ENCODE peak calls at places on chromosomes 4 and X, in seven cellular contexts. F, T, A, B, W, X and R are unnamed samples. For H3K4me1 and H3K36me3, the result is how much of the 10 kb centered on the place peaks cover.

GRCh38 chr4:182694551-182694950 is 222.6 kb downstream of the DCTD start:
- DNase-seq in F (no peak), T (no peak), A (no peak), B (no peak), W (no peak), X (no peak), R (no peak)

GRCh38 chrX:13077168-13077567 is 32.7 kb upstream of the FAM9C start:
- DNase-seq in F (no peak), T (no peak), A (no peak), B (no peak), W (no peak), X (no peak), R (no peak)

GRCh38 chrX:40544343-40545250 is 36.2 kb upstream of the ATP6AP2 start:
- DNase-seq in F (no peak), T (no peak), A (no peak), B (no peak), W (no peak), X (no peak), R (no peak)

GRCh38 chr4:1987296-1987695 is 21.5 kb downstream of the NELFA start:
- DNase-seq in F (no peak), T (no peak), A (no peak), B (no peak), W (no peak), X (no peak), R (no peak)

GRCh38 chr4:140523370-140523856 is 555 bp upstream of the ELMOD2 start:
- DNase-seq in F (no peak), T (no peak), A (no peak), B (no peak), W (no peak), X (no peak), R (no peak)

GRCh38 chr4:38007645-38008044 is 47.4 kb downstream of the PTTG2 start:
- DNase-seq in F (no peak), T (no peak), A (no peak), B (no peak), W (no peak), X (no peak), R (no peak)

GRCh38 chr4:11777447-11777846 is 348.8 kb upstream of the HS3ST1 start:
- DNase-seq in F (no peak), T (no peak), A (no peak), B (no peak), W (no peak), X (no peak), R (no peak)

GRCh38 chr4:149031399-149031798 is 589.2 kb upstream of the NR3C2 start:
- DNase-seq in F (no peak), T (no peak), A (no peak), B (peak), W (no peak), X (peak), R (no peak)

GRCh38 chr4:40333921-40334352 is 1.2 kb upstream of the CHRNA9 start:
- DNase-seq in F (no peak), T (no peak), A (no peak), B (peak), W (no peak), X (no peak), R (no peak)

GRCh38 chrX:116499780-116500179 is 37.0 kb upstream of the CT83 start:
- DNase-seq in F (no peak), T (no peak), A (no peak), B (no peak), W (no peak), X (no peak), R (no peak)

GRCh38 chr4:40939826-40940225 is 190.1 kb downstream of the NSUN7 start:
- DNase-seq in F (no peak), T (no peak), A (no peak), B (no peak), W (no peak), X (no peak), R (no peak)

GRCh38 chr4:184504385-184504784 is 30.0 kb upstream of the IRF2 start:
- DNase-seq in F (no peak), T (no peak), A (no peak), B (no peak), W (no peak), X (no peak), R (no peak)

GRCh38 chr4:156515295-156515694 is 456.3 kb downstream of the PDGFC start:
- DNase-seq in F (no peak), T (no peak), A (no peak), B (no peak), W (no peak), X (no peak), R (no peak)

GRCh38 chrX:112768563-112768962 is 72.1 kb downstream of the AMOT start:
- DNase-seq in F (no peak), T (no peak), A (no peak), B (no peak), W (no peak), X (no peak), R (no peak)

GRCh38 chr4:113591982-113592381 is 169.6 kb downstream of the CAMK2D start:
- DNase-seq in F (no peak), T (no peak), A (no peak), B (no peak), W (no peak), X (no peak), R (no peak)

GRCh38 chrX:102765217-102765616 is 44.7 kb downstream of the GPRASP3 start:
- DNase-seq in F (no peak), T (no peak), A (no peak), B (no peak), W (no peak), X (no peak), R (peak)

GRCh38 chrX:48937065-48937907 is 18.5 kb upstream of the PIM2 start:
- DNase-seq in F (peak), T (no peak), A (peak), B (peak), W (no peak), X (peak), R (peak)

GRCh38 chr4:123561525-123561924 is 164.9 kb downstream of the SPRY1 start:
- DNase-seq in F (no peak), T (no peak), A (no peak), B (no peak), W (no peak), X (no peak), R (no peak)

GRCh38 chr4:41877020-41877796 is 58.0 kb upstream of the TMEM33 start:
- DNase-seq in F (no peak), T (no peak), A (no peak), B (peak), W (no peak), X (no peak), R (peak)

GRCh38 chr4:30718021-30718888 is 1.9 kb upstream of the PCDH7 start:
- DNase-seq in F (peak), T (no peak), A (no peak), B (peak), W (peak), X (peak), R (peak)

GRCh38 chrX:103063918-103064434 is at the start of gene BEX1:
- DNase-seq in F (no peak), T (no peak), A (peak), B (peak), W (peak), X (peak), R (no peak)

GRCh38 chrX:107712231-107713204 is 63.1 kb downstream of the TSC22D3 start:
- DNase-seq in F (no peak), T (no peak), A (peak), B (no peak), W (no peak), X (no peak), R (no peak)

GRCh38 chr4:141771889-141772830 is 135.8 kb downstream of the IL15 start:
- DNase-seq in F (no peak), T (no peak), A (no peak), B (peak), W (no peak), X (no peak), R (no peak)
- H3K4me3 ChIP-seq in F (no peak), T (no peak), A (no peak), B (no peak), W (no peak), X (no peak), R (no peak)

DNA sequence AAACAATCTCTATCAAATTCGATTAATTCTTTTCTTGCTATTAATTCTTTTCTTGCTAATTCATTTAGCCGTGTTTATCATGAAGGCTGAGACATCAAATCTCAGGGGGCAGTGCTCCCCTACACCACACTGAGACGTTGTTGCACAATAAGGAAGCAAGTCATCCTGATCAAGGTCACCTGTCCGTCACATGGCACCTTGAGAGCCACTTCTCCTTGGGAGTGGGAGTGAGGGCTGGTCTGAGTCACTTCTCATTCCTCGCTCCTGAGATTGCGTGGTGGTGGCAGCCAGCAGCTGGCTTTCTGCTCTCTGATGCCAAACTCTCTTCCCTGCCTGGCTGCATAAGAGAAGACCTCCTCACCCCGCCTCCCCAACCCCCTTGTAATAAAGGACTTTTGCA is 312.9 kb upstream of the GATB start:
- DNase-seq in F (no peak), T (peak), A (no peak), B (no peak), W (no peak), X (no peak), R (no peak)
- H3K4me1 ChIP-seq in F (under half), T (under half), A (under half), B (under half), W (under half), X (under half), R (under half)

GRCh38 chr4:3186609-3187008 is 62.4 kb upstream of the MSANTD1 start:
- DNase-seq in F (no peak), T (no peak), A (no peak), B (no peak), W (no peak), X (no peak), R (no peak)
- H3K36me3 ChIP-seq in F (half or more), T (under half), A (half or more), B (under half), W (half or more), X (under half), R (under half)

GRCh38 chrX:23954396-23954795 is 46.6 kb downstream of the CXorf58 start:
- DNase-seq in F (no peak), T (no peak), A (no peak), B (peak), W (no peak), X (no peak), R (no peak)

GRCh38 chrX:23952401-23952800 is 44.6 kb downstream of the CXorf58 start:
- DNase-seq in F (no peak), T (no peak), A (no peak), B (no peak), W (no peak), X (no peak), R (no peak)

GRCh38 chrX:23953908-23954269 is 46.1 kb downstream of the CXorf58 start:
- DNase-seq in F (no peak), T (no peak), A (peak), B (no peak), W (no peak), X (no peak), R (no peak)

DNA sequence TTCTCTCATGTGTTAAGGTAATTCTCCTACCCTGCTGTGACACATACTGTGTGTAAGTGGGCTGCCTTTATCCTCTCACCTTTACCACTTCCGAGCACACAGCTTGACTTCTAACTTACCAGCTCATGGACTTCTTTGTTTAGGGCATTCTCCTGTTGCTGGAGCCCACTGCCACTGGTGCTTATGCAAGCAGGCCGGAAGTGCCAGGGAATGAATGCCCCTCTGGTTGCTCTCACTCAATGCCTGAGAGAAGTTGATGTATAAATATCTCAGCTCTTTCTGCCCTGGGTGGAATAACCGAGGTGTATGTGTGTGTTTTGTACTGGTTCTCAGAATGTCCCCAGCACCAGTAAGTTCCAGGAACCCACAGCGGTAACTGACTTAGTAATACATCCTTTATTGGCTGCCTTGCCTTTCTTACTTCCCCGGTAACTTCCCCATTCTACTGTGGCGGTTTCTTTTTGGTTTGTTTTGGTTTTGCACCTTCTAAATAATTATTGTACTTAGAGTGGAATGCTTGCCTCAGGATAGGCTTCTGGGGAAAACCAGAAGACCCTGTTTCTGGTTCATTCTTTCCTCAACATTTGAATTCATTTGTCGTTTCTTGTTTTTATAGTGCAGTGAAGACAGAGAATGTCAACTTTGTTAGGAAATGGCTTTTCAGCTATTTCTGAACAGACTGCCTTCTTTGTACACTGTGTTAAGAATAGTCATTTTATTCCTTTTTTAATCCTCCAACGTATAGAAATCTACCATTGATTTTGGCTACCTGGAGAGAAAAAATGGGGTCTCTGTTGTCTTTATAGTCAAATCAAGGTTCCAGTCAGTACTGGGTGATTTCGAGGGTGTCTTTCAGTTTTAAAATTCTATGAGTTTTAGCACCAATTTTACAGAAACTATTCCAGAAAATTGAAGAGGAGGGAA is 45.4 kb downstream of the CXorf58 start:
- DNase-seq in F (no peak), T (no peak), A (peak), B (peak), W (no peak), X (no peak), R (no peak)
- H3K4me3 ChIP-seq in F (no peak), T (no peak), A (peak), B (no peak), W (no peak), X (no peak), R (no peak)

GRCh38 chrX:94908648-94909047 is 1234.6 kb downstream of the FAM133A start:
- DNase-seq in F (no peak), T (no peak), A (no peak), B (no peak), W (no peak), X (no peak), R (no peak)
- H3K4me1 ChIP-seq in F (under half), T (under half), A (under half), B (under half), W (under half), X (under half), R (under half)

GRCh38 chrX:4850312-4850711 is 1136.9 kb upstream of the PRKX start:
- DNase-seq in F (no peak), T (no peak), A (no peak), B (no peak), W (no peak), X (no peak), R (no peak)
- H3K36me3 ChIP-seq in F (under half), T (under half), A (under half), B (under half), W (under half), X (under half), R (under half)

GRCh38 chr4:174100910-174101309 is 182.6 kb downstream of the FBXO8 start:
- DNase-seq in F (no peak), T (no peak), A (no peak), B (no peak), W (no peak), X (no peak), R (no peak)
- H3K4me3 ChIP-seq in F (no peak), T (no peak), A (no peak), B (no peak), W (no peak), X (no peak), R (no peak)

DNA sequence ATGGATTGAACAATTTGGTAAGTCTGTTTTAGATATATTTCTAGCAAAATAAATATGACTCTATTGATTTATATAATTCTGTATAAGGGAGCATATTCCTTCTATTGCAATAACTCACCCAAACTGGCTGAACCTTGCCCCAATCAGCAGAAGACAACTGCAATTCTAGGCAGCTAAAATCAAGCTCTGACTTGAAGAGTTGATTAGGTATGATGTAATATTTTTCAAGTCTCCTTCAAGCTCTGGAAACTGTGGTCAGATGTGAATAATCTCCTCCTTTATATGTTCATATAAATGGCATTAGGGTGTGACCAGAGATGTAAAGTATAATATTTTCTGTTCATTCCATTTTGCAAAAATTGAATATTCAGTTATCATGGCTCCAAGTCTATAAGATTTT is 8.2 kb downstream of the RASSF6 start:
- DNase-seq in F (no peak), T (no peak), A (no peak), B (no peak), W (no peak), X (no peak), R (no peak)
- H3K4me1 ChIP-seq in F (under half), T (under half), A (under half), B (under half), W (under half), X (half or more), R (under half)